ENCODE peak calls at places on chromosomes 6 and 20, in eight cellular contexts. O is stimulated activated CD4-positive, alpha-beta T cell treated with anti-CD3 and anti-CD28 coated beads, TNF-alpha, amount 100 ng/mL, for 1 hour; X is dermis microvascular lymphatic vessel endothelial cell; P is LoVo; E is activated CD8-positive, alpha-beta memory T cell treated with anti-CD3 and anti-CD28 coated beads, Interleukin-2, amount 50 U/mL, for 4 hours; T is activated CD4-positive, alpha-beta T cell treated with anti-CD3 and anti-CD28 coated beads, Interleukin-2, amount 50 U/mL, for 1 hour; F is NCI-H510A; J is naive thymus-derived CD8-positive, alpha-beta T cell. R is an unnamed sample.

GRCh38 chr6:139778688-139779087 is 404.2 kb upstream of the CITED2 start:
- DNase-seq in X (peak), P (no peak), T (no peak), O (no peak), E (no peak), F (no peak), J (no peak), R (no peak)

GRCh38 chr6:296151-297122 is 4.2 kb downstream of the DUSP22 start:
- DNase-seq in O (no peak), T (no peak), F (no peak), P (no peak), X (peak), E (no peak), J (peak), R (no peak)

GRCh38 chr20:50277460-50278376 is 87.1 kb downstream of the CEBPB start:
- DNase-seq in J (no peak), O (no peak), E (no peak), X (no peak), P (no peak), F (no peak), T (no peak), R (no peak)

GRCh38 chr6:82270791-82271392 is 23.3 kb upstream of the IBTK start:
- DNase-seq in O (no peak), X (peak), J (no peak), E (no peak), F (no peak), P (peak), T (no peak), R (no peak)

GRCh38 chr6:157249756-157250155 is 73.6 kb downstream of the TMEM242 start:
- DNase-seq in E (no peak), F (no peak), J (no peak), T (no peak), O (no peak), X (no peak), P (no peak), R (no peak)

GRCh38 chr20:11995750-11996567 is 78.3 kb downstream of the BTBD3 start:
- DNase-seq in P (no peak), F (no peak), X (no peak), T (no peak), E (no peak), O (no peak), J (no peak), R (no peak)

GRCh38 chr6:90111387-90111786 is 185.3 kb downstream of the BACH2 start:
- DNase-seq in T (no peak), F (no peak), X (no peak), J (no peak), E (no peak), O (no peak), P (no peak), R (no peak)

GRCh38 chr6:35188886-35189285 is 24.9 kb upstream of the SCUBE3 start:
- DNase-seq in P (no peak), E (no peak), X (no peak), T (no peak), J (no peak), F (no peak), O (no peak), R (no peak)

GRCh38 chr6:41963371-41963770 is 21.8 kb upstream of the CCND3 start:
- DNase-seq in X (no peak), T (no peak), P (no peak), O (no peak), F (no peak), E (peak), J (no peak), R (no peak)

GRCh38 chr6:134171517-134171916 is 119.1 kb upstream of the SLC2A12 start:
- DNase-seq in E (no peak), F (no peak), J (no peak), P (no peak), O (no peak), X (no peak), T (no peak), R (no peak)

GRCh38 chr6:142474446-142475289 is 172.9 kb downstream of the ADGRG6 start:
- DNase-seq in F (no peak), P (peak), X (peak), O (no peak), E (no peak), T (no peak), J (peak), R (no peak)